ENCODE peak calls at places on chromosomes 16 and 17, in six cellular contexts. One of them, this sample, is unnamed.

GRCh38 chr17:3927628-3928010 is 11.4 kb upstream of the P2RX1 start:
- DNase-seq in K562: no peak
- DNase-seq in GM12878: no peak
- DNase-seq in SK-N-SH: peak; percentile 69
- DNase-seq in H1: no peak
- DNase-seq in HepG2: no peak
- DNase-seq in this sample: no peak

GRCh38 chr16:78311831-78312230 is 212.4 kb downstream of the WWOX start:
- DNase-seq in K562: no peak
- DNase-seq in H1: no peak
- DNase-seq in GM12878: no peak
- DNase-seq in SK-N-SH: no peak
- DNase-seq in HepG2: no peak
- DNase-seq in this sample: no peak

GRCh38 chr17:3659541-3660111 is 8.8 kb downstream of the TAX1BP3 start:
- DNase-seq in HepG2: no peak
- DNase-seq in K562: no peak
- DNase-seq in SK-N-SH: no peak
- DNase-seq in GM12878: no peak
- DNase-seq in H1: no peak
- DNase-seq in this sample: peak; percentile 83

GRCh38 chr17:41308918-41309359 is at the start of gene KRTAP16-1:
- DNase-seq in SK-N-SH: no peak
- DNase-seq in K562: no peak
- DNase-seq in GM12878: no peak
- DNase-seq in HepG2: no peak
- DNase-seq in H1: no peak
- DNase-seq in this sample: no peak

GRCh38 chr17:57534863-57535651 is 210.0 kb downstream of the CCDC182 start:
- DNase-seq in K562: peak; percentile 51
- DNase-seq in H1: no peak
- DNase-seq in HepG2: no peak
- DNase-seq in SK-N-SH: peak; percentile 71
- DNase-seq in GM12878: no peak
- DNase-seq in this sample: no peak

GRCh38 chr16:88653606-88654362 is 2.9 kb upstream of the CYBA start:
- DNase-seq in HepG2: no peak
- DNase-seq in H1: no peak
- DNase-seq in K562: no peak
- DNase-seq in GM12878: no peak
- DNase-seq in SK-N-SH: no peak
- DNase-seq in this sample: no peak

GRCh38 chr16:4944333-4945281 is 7.7 kb upstream of the PPL start:
- DNase-seq in GM12878: no peak
- DNase-seq in SK-N-SH: peak; percentile 64
- DNase-seq in HepG2: peak; percentile 98
- DNase-seq in K562: peak; percentile 54
- DNase-seq in H1: peak; percentile 71
- DNase-seq in this sample: peak; percentile 97

GRCh38 chr16:30382398-30383015 is at the start of gene SEPTIN1:
- DNase-seq in SK-N-SH: no peak
- DNase-seq in H1: no peak
- DNase-seq in K562: no peak
- DNase-seq in GM12878: peak; percentile 40
- DNase-seq in HepG2: no peak
- DNase-seq in this sample: no peak

GRCh38 chr16:15973460-15973859 is 24.0 kb downstream of the ABCC1 start:
- DNase-seq in GM12878: no peak
- DNase-seq in K562: no peak
- DNase-seq in SK-N-SH: no peak
- DNase-seq in HepG2: no peak
- DNase-seq in H1: no peak
- DNase-seq in this sample: peak; percentile 62

GRCh38 chr16:56944954-56945839 is 13.3 kb downstream of the HERPUD1 start:
- DNase-seq in H1: no peak
- DNase-seq in HepG2: no peak
- DNase-seq in GM12878: peak; percentile 61
- DNase-seq in SK-N-SH: no peak
- DNase-seq in K562: no peak
- DNase-seq in this sample: peak; percentile 69

GRCh38 chr17:66943484-66943883 is 21.0 kb upstream of the CACNG4 start:
- DNase-seq in HepG2: no peak
- DNase-seq in GM12878: no peak
- DNase-seq in K562: no peak
- DNase-seq in SK-N-SH: no peak
- DNase-seq in H1: no peak
- DNase-seq in this sample: no peak

GRCh38 chr17:72150632-72151460 is 30.0 kb downstream of the SOX9 start:
- DNase-seq in H1: peak; percentile 50
- DNase-seq in SK-N-SH: no peak
- DNase-seq in K562: no peak
- DNase-seq in HepG2: no peak
- DNase-seq in GM12878: no peak
- DNase-seq in this sample: no peak

GRCh38 chr16:12763517-12763916 is 40.2 kb downstream of the CPPED1 start:
- DNase-seq in HepG2: peak; percentile 65
- DNase-seq in SK-N-SH: peak; percentile 68
- DNase-seq in K562: no peak
- DNase-seq in GM12878: no peak
- DNase-seq in H1: no peak
- DNase-seq in this sample: peak; percentile 13

GRCh38 chr17:61402073-61402541 is 2.5 kb downstream of the TBX2 start:
- DNase-seq in GM12878: no peak
- DNase-seq in SK-N-SH: peak; percentile 67
- DNase-seq in H1: no peak
- DNase-seq in HepG2: no peak
- DNase-seq in K562: no peak
- DNase-seq in this sample: no peak

GRCh38 chr17:68955181-68955841 is at the start of gene ABCA8:
- DNase-seq in K562: peak; percentile 18
- DNase-seq in GM12878: no peak
- DNase-seq in SK-N-SH: no peak
- DNase-seq in HepG2: no peak
- DNase-seq in H1: no peak
- DNase-seq in this sample: peak; percentile 58

GRCh38 chr17:62704381-62704971 is 77.0 kb downstream of the MRC2 start:
- DNase-seq in SK-N-SH: no peak
- DNase-seq in GM12878: no peak
- DNase-seq in H1: peak; percentile 77
- DNase-seq in K562: no peak
- DNase-seq in HepG2: no peak
- DNase-seq in this sample: peak; percentile 35

GRCh38 chr17:79391808-79392233 is 219.0 kb downstream of the RBFOX3 start:
- DNase-seq in K562: peak; percentile 76
- DNase-seq in HepG2: peak; percentile 48
- DNase-seq in SK-N-SH: peak; percentile 94
- DNase-seq in H1: peak; percentile 97
- DNase-seq in GM12878: no peak
- DNase-seq in this sample: peak; percentile 53

GRCh38 chr17:41737680-41738023 is 3.2 kb upstream of the HAP1 start:
- DNase-seq in H1: no peak
- DNase-seq in SK-N-SH: no peak
- DNase-seq in K562: no peak
- DNase-seq in GM12878: no peak
- DNase-seq in HepG2: no peak
- DNase-seq in this sample: no peak

GRCh38 chr17:54220829-54221228 is 398.1 kb downstream of the KIF2B start:
- DNase-seq in SK-N-SH: no peak
- DNase-seq in GM12878: no peak
- DNase-seq in K562: no peak
- DNase-seq in H1: no peak
- DNase-seq in HepG2: no peak
- DNase-seq in this sample: no peak

GRCh38 chr16:88320947-88321634 is 61.7 kb upstream of the ZNF469 start:
- DNase-seq in GM12878: no peak
- DNase-seq in K562: peak; percentile 76
- DNase-seq in H1: no peak
- DNase-seq in SK-N-SH: no peak
- DNase-seq in HepG2: no peak
- DNase-seq in this sample: no peak

GRCh38 chr17:63478814-63479494 is 2.1 kb downstream of the ACE start:
- DNase-seq in K562: peak; percentile 91
- DNase-seq in HepG2: peak; percentile 80
- DNase-seq in SK-N-SH: peak; percentile 94
- DNase-seq in GM12878: no peak
- DNase-seq in H1: peak; percentile 91
- DNase-seq in this sample: peak; percentile 92

GRCh38 chr16:72689851-72690250 is 358.1 kb downstream of the ZFHX3 start:
- DNase-seq in HepG2: no peak
- DNase-seq in GM12878: no peak
- DNase-seq in H1: no peak
- DNase-seq in SK-N-SH: no peak
- DNase-seq in K562: no peak
- DNase-seq in this sample: peak; percentile 17

GRCh38 chr17:58516644-58517377 is 2.4 kb upstream of the MTMR4 start:
- DNase-seq in K562: no peak
- DNase-seq in GM12878: no peak
- DNase-seq in HepG2: peak; percentile 90
- DNase-seq in H1: no peak
- DNase-seq in SK-N-SH: no peak
- DNase-seq in this sample: no peak

GRCh38 chr17:51346218-51346982 is 86.1 kb downstream of the UTP18 start:
- DNase-seq in GM12878: no peak
- DNase-seq in HepG2: peak; percentile 57
- DNase-seq in H1: no peak
- DNase-seq in SK-N-SH: no peak
- DNase-seq in K562: no peak
- DNase-seq in this sample: no peak

GRCh38 chr16:59605706-59606105 is 871.6 kb upstream of the GOT2 start:
- DNase-seq in SK-N-SH: no peak
- DNase-seq in H1: no peak
- DNase-seq in GM12878: no peak
- DNase-seq in HepG2: no peak
- DNase-seq in K562: no peak
- DNase-seq in this sample: no peak

GRCh38 chr17:5049314-5049819 is 14.1 kb upstream of the SLC52A1 start:
- DNase-seq in K562: no peak
- DNase-seq in GM12878: peak; percentile 23
- DNase-seq in H1: no peak
- DNase-seq in SK-N-SH: no peak
- DNase-seq in HepG2: no peak
- DNase-seq in this sample: no peak

GRCh38 chr17:7323731-7324437 is 5.3 kb downstream of the NEURL4 start:
- DNase-seq in K562: peak; percentile 59
- DNase-seq in SK-N-SH: peak; percentile 90
- DNase-seq in GM12878: no peak
- DNase-seq in HepG2: no peak
- DNase-seq in H1: peak; percentile 99
- DNase-seq in this sample: peak; percentile 17

GRCh38 chr16:81885976-81886586 is 107.0 kb downstream of the PLCG2 start:
- DNase-seq in GM12878: no peak
- DNase-seq in K562: peak; percentile 78
- DNase-seq in SK-N-SH: peak; percentile 65
- DNase-seq in HepG2: peak; percentile 31
- DNase-seq in H1: peak; percentile 77
- DNase-seq in this sample: peak; percentile 16

GRCh38 chr17:20010099-20010863 is 1.1 kb downstream of the SPECC1 start:
- DNase-seq in H1: no peak
- DNase-seq in HepG2: peak; percentile 33
- DNase-seq in K562: peak; percentile 59
- DNase-seq in GM12878: no peak
- DNase-seq in SK-N-SH: peak; percentile 64
- DNase-seq in this sample: peak; percentile 61

GRCh38 chr17:57970706-57971105 is 15.5 kb upstream of the CUEDC1 start:
- DNase-seq in HepG2: no peak
- DNase-seq in GM12878: no peak
- DNase-seq in K562: no peak
- DNase-seq in H1: no peak
- DNase-seq in SK-N-SH: no peak
- DNase-seq in this sample: peak; percentile 67

GRCh38 chr17:45818041-45818440 is 26.6 kb upstream of the SPPL2C start:
- DNase-seq in K562: no peak
- DNase-seq in HepG2: no peak
- DNase-seq in GM12878: no peak
- DNase-seq in SK-N-SH: no peak
- DNase-seq in H1: no peak
- DNase-seq in this sample: no peak

GRCh38 chr16:50765866-50766265 is 24.0 kb downstream of the CYLD start:
- DNase-seq in SK-N-SH: no peak
- DNase-seq in K562: no peak
- DNase-seq in GM12878: no peak
- DNase-seq in HepG2: no peak
- DNase-seq in H1: no peak
- DNase-seq in this sample: no peak
- H4K20me1 ChIP-seq in SK-N-SH: no peaks in the 10 kb centered on the region
- H4K20me1 ChIP-seq in K562: no peaks in the 10 kb centered on the region
- H4K20me1 ChIP-seq in GM12878: no peaks in the 10 kb centered on the region
- H4K20me1 ChIP-seq in HepG2: no peaks in the 10 kb centered on the region
- H4K20me1 ChIP-seq in H1: no peaks in the 10 kb centered on the region
- H4K20me1 ChIP-seq in this sample: no peaks in the 10 kb centered on the region

GRCh38 chr17:76024353-76024752 is 2.8 kb downstream of the EVPL start:
- DNase-seq in SK-N-SH: no peak
- DNase-seq in GM12878: no peak
- DNase-seq in HepG2: no peak
- DNase-seq in K562: no peak
- DNase-seq in H1: no peak
- DNase-seq in this sample: no peak

GRCh38 chr17:76023900-76024237 is 3.2 kb downstream of the EVPL start:
- DNase-seq in K562: no peak
- DNase-seq in GM12878: no peak
- DNase-seq in SK-N-SH: no peak
- DNase-seq in H1: no peak
- DNase-seq in HepG2: no peak
- DNase-seq in this sample: no peak

GRCh38 chr17:76025294-76025693 is 1.8 kb downstream of the EVPL start:
- DNase-seq in HepG2: no peak
- DNase-seq in K562: no peak
- DNase-seq in GM12878: no peak
- DNase-seq in H1: no peak
- DNase-seq in SK-N-SH: no peak
- DNase-seq in this sample: no peak

GRCh38 chr17:76027159-76027839 is at the start of gene EVPL:
- DNase-seq in H1: no peak
- DNase-seq in K562: no peak
- DNase-seq in SK-N-SH: no peak
- DNase-seq in HepG2: peak; percentile 79
- DNase-seq in GM12878: no peak
- DNase-seq in this sample: no peak

GRCh38 chr17:76026714-76027158 is 370 bp downstream of the EVPL start:
- DNase-seq in GM12878: no peak
- DNase-seq in HepG2: no peak
- DNase-seq in SK-N-SH: no peak
- DNase-seq in K562: no peak
- DNase-seq in H1: no peak
- DNase-seq in this sample: no peak
- TF ChIP-seq USF2 in GM12878: no peak
- TF ChIP-seq USF2 in HepG2: no peak
- TF ChIP-seq USF2 in SK-N-SH: no peak
- TF ChIP-seq USF2 in K562: no peak
- TF ChIP-seq USF2 in H1: no peak
- TF ChIP-seq USF2 in this sample: no peak

GRCh38 chr17:29590979-29591736 is 1.7 kb upstream of the GIT1 start:
- DNase-seq in H1: no peak
- DNase-seq in K562: peak; percentile 74
- DNase-seq in HepG2: peak; percentile 58
- DNase-seq in SK-N-SH: peak; percentile 83
- DNase-seq in GM12878: no peak
- DNase-seq in this sample: peak; percentile 45
- H4K20me1 ChIP-seq in H1: peaks cover 30% of the 10 kb centered on the region
- H4K20me1 ChIP-seq in K562: peaks cover 5% of the 10 kb centered on the region
- H4K20me1 ChIP-seq in HepG2: peaks cover 14% of the 10 kb centered on the region
- H4K20me1 ChIP-seq in SK-N-SH: peaks cover 31% of the 10 kb centered on the region
- H4K20me1 ChIP-seq in GM12878: no peaks in the 10 kb centered on the region
- H4K20me1 ChIP-seq in this sample: peaks cover 55% of the 10 kb centered on the region

GRCh38 chr17:37516131-37516561 is 26.5 kb downstream of the DUSP14 start:
- DNase-seq in K562: no peak
- DNase-seq in GM12878: no peak
- DNase-seq in H1: no peak
- DNase-seq in SK-N-SH: no peak
- DNase-seq in HepG2: no peak
- DNase-seq in this sample: peak; percentile 50
- TF ChIP-seq USF2 in K562: no peak
- TF ChIP-seq USF2 in GM12878: no peak
- TF ChIP-seq USF2 in H1: no peak
- TF ChIP-seq USF2 in SK-N-SH: no peak
- TF ChIP-seq USF2 in HepG2: no peak
- TF ChIP-seq USF2 in this sample: no peak

This sample was measured in IMR-90.